ENCODE peak calls at places on chromosomes 3 and 15, in nine cellular contexts. One of them, this sample, is unnamed. For H3K27me3, the result is how much of the 10 kb centered on the place peaks cover.

GRCh38 chr3:141039573-141039972 is 11.6 kb upstream of the SPSB4 start:
- DNase-seq in transverse colon: no peak
- DNase-seq in body of pancreas: no peak
- DNase-seq in suprapubic skin: no peak
- DNase-seq in breast epithelium: no peak
- DNase-seq in heart left ventricle: no peak
- DNase-seq in HCT116: no peak
- DNase-seq in ovary: no peak
- DNase-seq in sigmoid colon: no peak
- DNase-seq in this sample: no peak

GRCh38 chr3:25455316-25456232 is 27.5 kb downstream of the RARB start:
- DNase-seq in transverse colon: no peak
- DNase-seq in body of pancreas: no peak
- DNase-seq in suprapubic skin: no peak
- DNase-seq in breast epithelium: no peak
- DNase-seq in heart left ventricle: no peak
- DNase-seq in HCT116: no peak
- DNase-seq in ovary: no peak
- DNase-seq in sigmoid colon: peak
- DNase-seq in this sample: no peak

GRCh38 chr3:81894598-81894997 is 133.2 kb upstream of the GBE1 start:
- DNase-seq in transverse colon: no peak
- DNase-seq in body of pancreas: no peak
- DNase-seq in suprapubic skin: no peak
- DNase-seq in breast epithelium: no peak
- DNase-seq in heart left ventricle: no peak
- DNase-seq in HCT116: no peak
- DNase-seq in ovary: no peak
- DNase-seq in sigmoid colon: no peak
- DNase-seq in this sample: no peak

GRCh38 chr3:63763156-63763555 is 55.9 kb upstream of the C3orf49 start:
- DNase-seq in transverse colon: no peak
- DNase-seq in body of pancreas: no peak
- DNase-seq in suprapubic skin: no peak
- DNase-seq in breast epithelium: no peak
- DNase-seq in heart left ventricle: no peak
- DNase-seq in HCT116: no peak
- DNase-seq in ovary: no peak
- DNase-seq in sigmoid colon: no peak
- DNase-seq in this sample: no peak

GRCh38 chr3:175426805-175427204 is 567.7 kb downstream of the NAALADL2 start:
- DNase-seq in transverse colon: no peak
- DNase-seq in body of pancreas: no peak
- DNase-seq in suprapubic skin: no peak
- DNase-seq in breast epithelium: no peak
- DNase-seq in heart left ventricle: no peak
- DNase-seq in HCT116: no peak
- DNase-seq in ovary: no peak
- DNase-seq in sigmoid colon: no peak
- DNase-seq in this sample: no peak

GRCh38 chr3:189392969-189393368 is 221.2 kb downstream of the TPRG1 start:
- DNase-seq in transverse colon: peak
- DNase-seq in body of pancreas: peak
- DNase-seq in suprapubic skin: no peak
- DNase-seq in breast epithelium: no peak
- DNase-seq in heart left ventricle: no peak
- DNase-seq in HCT116: peak
- DNase-seq in ovary: no peak
- DNase-seq in sigmoid colon: no peak
- DNase-seq in this sample: no peak

GRCh38 chr3:177622520-177622919 is 425.2 kb upstream of the TBL1XR1 start:
- DNase-seq in transverse colon: no peak
- DNase-seq in body of pancreas: no peak
- DNase-seq in suprapubic skin: no peak
- DNase-seq in breast epithelium: no peak
- DNase-seq in heart left ventricle: no peak
- DNase-seq in HCT116: no peak
- DNase-seq in ovary: no peak
- DNase-seq in sigmoid colon: no peak
- DNase-seq in this sample: no peak

GRCh38 chr3:37824954-37825328 is 36.7 kb upstream of the CTDSPL start:
- DNase-seq in transverse colon: no peak
- DNase-seq in body of pancreas: no peak
- DNase-seq in suprapubic skin: no peak
- DNase-seq in breast epithelium: no peak
- DNase-seq in heart left ventricle: no peak
- DNase-seq in HCT116: no peak
- DNase-seq in ovary: no peak
- DNase-seq in sigmoid colon: no peak
- DNase-seq in this sample: no peak

GRCh38 chr3:101235048-101235447 is 85.3 kb downstream of the IMPG2 start:
- DNase-seq in transverse colon: no peak
- DNase-seq in body of pancreas: no peak
- DNase-seq in suprapubic skin: no peak
- DNase-seq in breast epithelium: no peak
- DNase-seq in heart left ventricle: no peak
- DNase-seq in HCT116: no peak
- DNase-seq in ovary: no peak
- DNase-seq in sigmoid colon: no peak
- DNase-seq in this sample: no peak

GRCh38 chr3:17972889-17973558 is 230.6 kb upstream of the TBC1D5 start:
- DNase-seq in transverse colon: no peak
- DNase-seq in body of pancreas: no peak
- DNase-seq in suprapubic skin: no peak
- DNase-seq in breast epithelium: no peak
- DNase-seq in heart left ventricle: no peak
- DNase-seq in HCT116: no peak
- DNase-seq in ovary: no peak
- DNase-seq in sigmoid colon: no peak
- DNase-seq in this sample: no peak

GRCh38 chr15:32716960-32717289 is 879 bp upstream of the GREM1 start:
- DNase-seq in transverse colon: no peak
- DNase-seq in body of pancreas: no peak
- DNase-seq in suprapubic skin: no peak
- DNase-seq in breast epithelium: no peak
- DNase-seq in heart left ventricle: no peak
- DNase-seq in HCT116: no peak
- DNase-seq in ovary: no peak
- DNase-seq in sigmoid colon: no peak
- DNase-seq in this sample: no peak
- H3K27me3 ChIP-seq in transverse colon: half or more
- H3K27me3 ChIP-seq in body of pancreas: under half
- H3K27me3 ChIP-seq in suprapubic skin: half or more
- H3K27me3 ChIP-seq in breast epithelium: under half
- H3K27me3 ChIP-seq in heart left ventricle: under half
- H3K27me3 ChIP-seq in HCT116: under half
- H3K27me3 ChIP-seq in ovary: under half
- H3K27me3 ChIP-seq in sigmoid colon: under half
- H3K27me3 ChIP-seq in this sample: half or more

DNA sequence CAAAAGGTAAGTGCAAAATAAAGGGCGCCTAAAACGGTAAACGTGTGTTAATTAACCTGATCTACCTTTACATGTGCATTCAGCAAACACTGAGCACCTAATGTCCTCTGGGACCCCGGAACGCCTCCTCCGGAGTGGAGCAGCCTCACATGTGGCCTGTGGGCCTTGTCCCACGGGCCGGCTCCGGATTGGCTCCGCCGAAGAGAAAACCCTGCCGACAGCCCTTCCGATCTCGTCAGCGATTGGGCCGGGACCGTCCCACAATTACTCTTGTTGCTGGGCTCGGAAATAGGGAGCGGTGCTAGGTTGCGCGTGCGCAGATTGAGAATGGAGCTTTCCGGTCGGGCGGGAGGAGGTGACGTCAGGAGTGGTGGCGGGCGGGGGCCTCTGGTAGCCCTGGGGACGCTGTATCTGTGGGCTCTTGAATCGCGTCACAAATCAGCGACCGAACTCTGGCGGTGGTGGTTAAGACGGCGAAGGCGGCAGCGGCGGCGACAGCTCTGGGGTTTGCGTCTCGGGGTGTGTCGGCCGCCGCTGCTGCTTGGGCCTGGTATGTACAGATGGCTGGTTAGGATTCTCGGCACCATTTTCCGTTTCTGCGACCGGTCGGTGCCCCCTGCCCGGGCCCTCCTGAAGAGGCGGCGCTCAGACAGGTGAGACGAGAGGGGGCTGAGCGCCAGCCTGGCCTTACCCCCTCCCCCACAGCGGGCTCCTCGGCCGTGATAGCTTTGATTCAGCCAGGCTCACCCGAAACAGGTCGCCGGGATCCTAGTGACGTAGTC is at the start of gene SENP2:
- DNase-seq in transverse colon: peak
- DNase-seq in body of pancreas: peak
- DNase-seq in suprapubic skin: peak
- DNase-seq in breast epithelium: peak
- DNase-seq in heart left ventricle: peak
- DNase-seq in HCT116: peak
- DNase-seq in ovary: peak
- DNase-seq in sigmoid colon: peak
- DNase-seq in this sample: peak
- TF ChIP-seq POLR2A in transverse colon: peak
- TF ChIP-seq POLR2A in body of pancreas: peak
- TF ChIP-seq POLR2A in suprapubic skin: peak
- TF ChIP-seq POLR2A in breast epithelium: peak
- TF ChIP-seq POLR2A in heart left ventricle: peak
- TF ChIP-seq POLR2A in HCT116: peak
- TF ChIP-seq POLR2A in ovary: peak
- TF ChIP-seq POLR2A in sigmoid colon: peak
- TF ChIP-seq POLR2A in this sample: peak

GRCh38 chr3:32822609-32823498 is 5.1 kb downstream of the TRIM71 start:
- DNase-seq in transverse colon: no peak
- DNase-seq in body of pancreas: no peak
- DNase-seq in suprapubic skin: peak
- DNase-seq in breast epithelium: no peak
- DNase-seq in heart left ventricle: no peak
- DNase-seq in HCT116: no peak
- DNase-seq in ovary: no peak
- DNase-seq in sigmoid colon: no peak
- DNase-seq in this sample: no peak
- H3K27me3 ChIP-seq in transverse colon: half or more
- H3K27me3 ChIP-seq in body of pancreas: under half
- H3K27me3 ChIP-seq in suprapubic skin: half or more
- H3K27me3 ChIP-seq in breast epithelium: under half
- H3K27me3 ChIP-seq in heart left ventricle: under half
- H3K27me3 ChIP-seq in HCT116: under half
- H3K27me3 ChIP-seq in ovary: under half
- H3K27me3 ChIP-seq in sigmoid colon: under half
- H3K27me3 ChIP-seq in this sample: under half

DNA sequence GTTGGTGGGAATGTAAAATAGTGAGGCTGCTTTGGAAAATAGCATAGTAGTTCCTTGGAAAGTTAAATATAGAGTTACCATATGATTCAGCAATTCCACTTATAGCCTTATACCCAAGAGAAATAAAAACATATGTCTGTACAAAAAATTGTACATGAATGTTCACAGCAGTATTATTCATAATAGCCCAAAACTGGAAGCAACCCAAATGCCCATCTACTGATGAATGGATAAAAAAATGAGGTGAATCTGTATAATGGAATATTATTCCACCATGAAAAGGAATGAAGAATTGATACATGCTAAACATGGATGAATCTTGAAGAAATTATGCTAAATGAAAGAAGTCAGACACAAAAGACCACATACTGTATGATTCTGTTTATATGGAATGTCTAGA is 61.5 kb downstream of the TTC23 start:
- DNase-seq in transverse colon: no peak
- DNase-seq in body of pancreas: no peak
- DNase-seq in suprapubic skin: no peak
- DNase-seq in breast epithelium: no peak
- DNase-seq in heart left ventricle: no peak
- DNase-seq in HCT116: no peak
- DNase-seq in ovary: no peak
- DNase-seq in sigmoid colon: no peak
- DNase-seq in this sample: no peak
- TF ChIP-seq POLR2A in transverse colon: no peak
- TF ChIP-seq POLR2A in body of pancreas: no peak
- TF ChIP-seq POLR2A in suprapubic skin: no peak
- TF ChIP-seq POLR2A in breast epithelium: no peak
- TF ChIP-seq POLR2A in heart left ventricle: no peak
- TF ChIP-seq POLR2A in HCT116: no peak
- TF ChIP-seq POLR2A in ovary: no peak
- TF ChIP-seq POLR2A in sigmoid colon: no peak
- TF ChIP-seq POLR2A in this sample: no peak

DNA sequence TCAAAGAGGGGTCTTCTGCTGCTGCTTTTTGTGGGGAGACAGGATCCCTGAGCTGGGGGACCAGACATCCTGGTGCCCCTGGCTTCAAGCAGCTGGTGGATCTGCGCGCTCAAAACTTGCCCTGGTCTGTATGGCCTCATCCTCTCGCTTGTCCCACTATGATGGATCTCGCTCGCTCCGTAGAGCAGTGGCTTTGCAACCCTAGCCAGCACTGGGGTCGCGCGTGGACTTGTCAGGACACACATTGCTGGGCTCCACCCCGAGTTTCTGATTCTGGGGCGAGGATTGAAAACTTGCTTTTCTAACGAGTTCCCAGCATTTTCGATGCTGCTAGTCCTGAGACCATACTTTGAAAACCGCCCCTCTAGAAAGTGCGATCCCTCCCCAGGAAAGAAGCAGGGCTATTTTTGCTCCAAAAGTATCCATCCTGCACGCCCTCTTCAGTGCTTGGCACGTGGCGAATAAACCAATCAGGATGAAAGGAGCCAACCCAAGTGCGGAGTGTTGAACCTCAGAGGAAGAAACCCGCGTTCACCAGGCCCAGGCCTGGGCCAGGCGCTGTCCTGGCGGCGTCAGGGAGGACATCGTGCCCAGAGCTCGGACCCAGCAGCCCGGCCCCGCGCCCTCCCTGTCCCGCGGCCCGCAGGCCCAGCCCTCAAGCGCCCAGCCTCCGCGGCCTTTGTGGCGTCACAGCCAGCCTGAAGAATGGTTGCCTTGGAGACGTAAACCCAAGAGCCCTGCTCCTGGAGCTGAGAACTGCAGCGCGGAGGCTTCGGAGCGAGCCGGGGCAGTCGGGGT is at the start of gene CFAP100:
- DNase-seq in transverse colon: peak
- DNase-seq in body of pancreas: peak
- DNase-seq in suprapubic skin: peak
- DNase-seq in breast epithelium: no peak
- DNase-seq in heart left ventricle: peak
- DNase-seq in HCT116: no peak
- DNase-seq in ovary: peak
- DNase-seq in sigmoid colon: peak
- DNase-seq in this sample: peak
- H3K27me3 ChIP-seq in transverse colon: under half
- H3K27me3 ChIP-seq in body of pancreas: under half
- H3K27me3 ChIP-seq in suprapubic skin: under half
- H3K27me3 ChIP-seq in breast epithelium: under half
- H3K27me3 ChIP-seq in heart left ventricle: under half
- H3K27me3 ChIP-seq in HCT116: under half
- H3K27me3 ChIP-seq in ovary: under half
- H3K27me3 ChIP-seq in sigmoid colon: under half
- H3K27me3 ChIP-seq in this sample: under half

GRCh38 chr3:9469953-9470352 is 72.5 kb downstream of the SETD5 start:
- DNase-seq in transverse colon: no peak
- DNase-seq in body of pancreas: no peak
- DNase-seq in suprapubic skin: no peak
- DNase-seq in breast epithelium: no peak
- DNase-seq in heart left ventricle: no peak
- DNase-seq in HCT116: no peak
- DNase-seq in ovary: no peak
- DNase-seq in sigmoid colon: no peak
- DNase-seq in this sample: no peak

GRCh38 chr3:9468460-9468859 is 71.0 kb downstream of the SETD5 start:
- DNase-seq in transverse colon: no peak
- DNase-seq in body of pancreas: no peak
- DNase-seq in suprapubic skin: no peak
- DNase-seq in breast epithelium: no peak
- DNase-seq in heart left ventricle: no peak
- DNase-seq in HCT116: no peak
- DNase-seq in ovary: no peak
- DNase-seq in sigmoid colon: no peak
- DNase-seq in this sample: no peak

GRCh38 chr3:9467451-9467850 is 70.0 kb downstream of the SETD5 start:
- DNase-seq in transverse colon: no peak
- DNase-seq in body of pancreas: no peak
- DNase-seq in suprapubic skin: no peak
- DNase-seq in breast epithelium: no peak
- DNase-seq in heart left ventricle: no peak
- DNase-seq in HCT116: no peak
- DNase-seq in ovary: no peak
- DNase-seq in sigmoid colon: no peak
- DNase-seq in this sample: no peak
- TF ChIP-seq POLR2A in transverse colon: no peak
- TF ChIP-seq POLR2A in body of pancreas: no peak
- TF ChIP-seq POLR2A in suprapubic skin: no peak
- TF ChIP-seq POLR2A in breast epithelium: no peak
- TF ChIP-seq POLR2A in heart left ventricle: no peak
- TF ChIP-seq POLR2A in HCT116: no peak
- TF ChIP-seq POLR2A in ovary: no peak
- TF ChIP-seq POLR2A in sigmoid colon: no peak
- TF ChIP-seq POLR2A in this sample: no peak

This sample was measured in adrenal gland.